ENCODE peak calls at places on chromosomes 3 and 15, in five cellular contexts. V is HepG2, T is esophagus muscularis mucosa, L is transverse colon, A is stomach. X is an unnamed sample.

GRCh38 chr3:194109192-194109863 is 26.6 kb upstream of the HES1 start:
- DNase-seq in T (no peak), V (no peak), A (no peak), L (no peak), X (no peak)

GRCh38 chr3:18295171-18295920 is 129.8 kb downstream of the SATB1 start:
- DNase-seq in V (peak), L (peak), T (no peak), A (peak), X (no peak)

GRCh38 chr3:46987485-46988401 is 8.3 kb downstream of the NBEAL2 start:
- DNase-seq in L (peak), V (no peak), T (no peak), A (peak), X (no peak)

GRCh38 chr3:105608623-105609022 is 241.9 kb downstream of the ALCAM start:
- DNase-seq in L (no peak), V (no peak), A (no peak), T (no peak), X (no peak)

GRCh38 chr15:58545307-58546065 is 113.7 kb downstream of the LIPC start:
- DNase-seq in V (no peak), L (no peak), T (no peak), A (peak), X (no peak)

GRCh38 chr15:29813009-29813408 is 9.3 kb downstream of the TJP1 start:
- DNase-seq in L (no peak), V (no peak), A (no peak), T (no peak), X (no peak)

GRCh38 chr3:183555541-183556081 is at the start of gene KLHL6:
- DNase-seq in T (no peak), L (peak), V (no peak), A (peak), X (no peak)

GRCh38 chr3:158106773-158107461 is 697 bp upstream of the SHOX2 start:
- DNase-seq in A (no peak), T (no peak), L (no peak), V (no peak), X (peak)

GRCh38 chr15:26260517-26261133 is 397.5 kb upstream of the ATP10A start:
- DNase-seq in A (no peak), T (no peak), V (peak), L (no peak), X (no peak)

GRCh38 chr3:194522579-194523046 is 35.8 kb upstream of the ATP13A3 start:
- DNase-seq in V (no peak), T (no peak), L (no peak), A (no peak), X (no peak)

GRCh38 chr15:49558924-49559323 is 61.7 kb downstream of the FAM227B start:
- DNase-seq in A (no peak), L (no peak), T (no peak), V (no peak), X (no peak)

GRCh38 chr15:94584833-94585244 is 353.5 kb downstream of the MCTP2 start:
- DNase-seq in V (no peak), T (no peak), A (no peak), L (no peak), X (no peak)

GRCh38 chr3:97952280-97952679 is 20.0 kb downstream of the RIOX2 start:
- DNase-seq in T (no peak), V (no peak), A (peak), L (peak), X (no peak)

GRCh38 chr3:29137601-29138000 is 143.3 kb upstream of the RBMS3 start:
- DNase-seq in L (no peak), A (no peak), V (no peak), T (no peak), X (no peak)

GRCh38 chr15:94119215-94119815 is 112.0 kb upstream of the MCTP2 start:
- DNase-seq in V (no peak), A (no peak), L (no peak), T (no peak), X (peak)

GRCh38 chr3:123286308-123287023 is 84.7 kb downstream of the SEC22A start:
- DNase-seq in A (no peak), T (peak), V (peak), L (peak), X (no peak)
- H3K27ac ChIP-seq in A (no peak), T (no peak), V (no peak), L (no peak), X (no peak)

GRCh38 chr15:85749261-85750151 is 45.2 kb downstream of the KLHL25 start:
- DNase-seq in A (peak), L (no peak), V (no peak), T (no peak), X (no peak)
- TF ChIP-seq POLR2AphosphoS5 in A (no peak), L (peak), V (no peak), T (peak), X (no peak)

GRCh38 chr3:186628756-186629155 is 11.4 kb upstream of the FETUB start:
- DNase-seq in T (no peak), L (no peak), A (no peak), V (no peak), X (no peak)
- TF ChIP-seq EP300 in T (no peak), L (no peak), A (no peak), V (no peak), X (no peak)

GRCh38 chr3:32780071-32780734 is 37.6 kb upstream of the TRIM71 start:
- DNase-seq in L (no peak), A (no peak), T (no peak), V (peak), X (no peak)
- H3K27ac ChIP-seq in L (no peak), A (no peak), T (no peak), V (peak), X (no peak)

DNA sequence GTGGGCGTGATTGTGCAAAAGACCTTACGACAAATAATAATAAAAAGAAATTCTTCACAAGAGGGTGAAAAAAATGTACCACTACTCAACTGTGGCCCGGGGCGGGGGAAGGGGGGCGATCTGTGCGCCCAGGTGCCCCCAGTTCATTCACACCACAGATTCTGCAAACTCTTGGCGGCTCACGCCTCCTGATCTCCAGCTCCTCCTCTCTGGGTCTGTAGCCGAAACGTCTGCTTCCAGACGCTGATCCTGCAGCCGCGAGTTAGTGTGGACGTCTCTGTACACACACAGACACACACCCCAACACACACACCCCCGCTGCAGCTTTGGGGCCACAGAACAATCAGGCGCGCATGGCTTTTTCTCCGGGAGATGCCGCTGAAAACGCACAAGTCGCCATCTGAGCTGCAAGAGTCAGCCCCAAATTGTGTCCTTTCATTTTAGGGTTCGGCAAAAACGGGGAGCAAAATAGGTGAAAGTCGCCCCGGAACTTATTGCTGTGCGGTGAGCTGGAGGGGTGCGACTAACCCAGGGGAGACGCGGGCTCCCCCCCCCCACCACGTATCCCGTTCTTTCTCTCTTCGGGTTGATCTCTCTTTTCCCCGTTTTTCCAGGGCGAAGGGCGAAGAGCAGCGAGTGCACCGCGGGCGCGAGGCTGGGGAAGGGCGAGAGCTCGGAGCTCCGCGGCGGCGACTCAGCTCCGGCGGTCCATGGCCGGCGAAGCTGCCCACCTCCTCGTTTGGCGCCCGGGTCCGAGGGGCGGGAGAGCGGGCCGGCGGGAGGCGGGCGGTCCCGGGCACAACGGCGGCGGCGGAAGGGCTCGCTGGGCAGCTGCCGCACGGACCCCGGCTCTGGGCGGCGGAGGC is 503 bp upstream of the WNT5A start:
- DNase-seq in V (no peak), T (no peak), L (peak), A (no peak), X (no peak)
- TF ChIP-seq POLR2AphosphoS5 in V (no peak), T (no peak), L (no peak), A (no peak), X (no peak)

GRCh38 chr3:106965286-106965685 is 412.0 kb upstream of the CCDC54 start:
- DNase-seq in A (no peak), V (no peak), L (no peak), T (no peak), X (no peak)

DNA sequence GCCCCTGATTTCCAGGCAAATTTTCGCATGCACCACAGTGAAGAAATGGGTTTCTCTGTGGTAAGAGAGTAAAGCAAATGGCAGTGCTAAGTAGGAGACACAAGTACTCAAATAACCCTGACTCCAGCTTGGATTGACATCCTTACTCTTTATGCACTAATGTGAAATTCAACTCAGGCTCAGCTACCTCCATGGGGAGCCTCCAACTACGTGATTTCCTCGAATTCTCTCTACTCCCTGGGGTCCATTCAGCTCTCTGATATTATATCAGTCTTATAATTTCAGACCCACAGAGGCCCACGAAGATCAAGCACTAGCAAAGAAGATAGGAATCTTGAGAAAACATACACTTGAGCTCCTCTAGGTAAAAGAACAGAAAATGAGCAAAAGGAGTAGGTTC is 407.6 kb upstream of the CCDC54 start:
- DNase-seq in V (no peak), T (no peak), L (no peak), A (no peak), X (no peak)
- TF ChIP-seq EP300 in V (no peak), T (no peak), L (no peak), A (no peak), X (no peak)

GRCh38 chr15:45331977-45332376 is 46.4 kb downstream of the GATM start:
- DNase-seq in L (no peak), A (no peak), T (no peak), V (no peak), X (no peak)
- H3K27ac ChIP-seq in L (peak), A (no peak), T (no peak), V (peak), X (no peak)

DNA sequence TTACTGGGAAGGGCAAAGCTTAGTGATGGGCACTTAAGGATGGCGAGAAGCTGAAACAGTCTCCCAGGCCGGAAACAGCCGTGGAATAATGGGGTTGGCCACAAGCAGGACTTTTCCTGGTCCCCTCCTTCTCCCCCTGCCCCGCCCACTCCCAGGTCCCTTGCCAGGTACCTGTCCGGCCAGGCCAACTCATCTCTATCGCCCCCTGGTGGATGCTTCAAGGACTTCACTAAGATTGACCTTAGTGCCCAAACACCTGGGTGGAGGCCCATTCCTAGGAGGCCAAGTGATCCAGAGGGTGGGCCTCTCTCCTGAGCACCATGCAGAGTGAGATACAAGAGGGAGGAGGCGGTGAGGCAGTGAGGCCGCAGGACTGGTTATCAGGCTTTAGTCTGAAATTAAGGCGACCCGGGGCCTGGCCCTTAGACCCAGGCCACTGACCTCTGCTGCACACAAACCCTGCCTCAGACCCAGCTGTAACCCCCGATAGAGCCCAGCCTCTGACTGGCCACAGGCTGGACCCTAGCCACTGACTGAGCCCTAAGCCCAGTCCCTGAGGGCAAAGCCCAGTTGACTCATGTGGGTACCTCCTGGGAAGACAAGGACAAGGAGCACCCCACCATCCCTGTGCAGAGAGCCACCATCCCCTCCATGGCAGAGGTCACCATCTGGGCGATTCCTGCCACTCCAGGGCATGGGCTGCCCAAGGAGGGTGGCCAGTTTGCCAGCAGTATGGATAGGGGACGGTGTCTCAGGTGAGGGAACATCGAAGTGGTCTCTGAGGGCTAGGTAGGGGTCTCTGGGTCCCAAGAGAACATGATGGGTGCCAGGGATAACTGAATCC is 37.6 kb downstream of the VIPR1 start:
- DNase-seq in A (peak), L (peak), V (peak), T (no peak), X (no peak)
- TF ChIP-seq POLR2AphosphoS5 in A (no peak), L (no peak), V (no peak), T (no peak), X (no peak)

GRCh38 chr3:36487616-36488015 is 107.3 kb downstream of the STAC start:
- DNase-seq in T (no peak), L (no peak), A (no peak), V (no peak), X (no peak)
- TF ChIP-seq EP300 in T (no peak), L (no peak), A (no peak), V (no peak), X (no peak)

X was measured in suprapubic skin.